ENCODE peak calls at places on chromosomes 6 and 20, in four cellular contexts. One of them, this sample, is unnamed.

GRCh38 chr6:43990627-43991619 is 136.3 kb downstream of the MRPL14 start:
- DNase-seq in HCEC 1CT: peak
- DNase-seq in B cell: no peak
- DNase-seq in cardiac muscle cell: peak
- DNase-seq in this sample: no peak

GRCh38 chr6:104540743-104541142 is 319.0 kb downstream of the HACE1 start:
- DNase-seq in HCEC 1CT: no peak
- DNase-seq in B cell: no peak
- DNase-seq in cardiac muscle cell: peak
- DNase-seq in this sample: no peak

GRCh38 chr6:160347259-160348208 is 644 bp upstream of the SLC22A3 start:
- DNase-seq in B cell: no peak
- DNase-seq in cardiac muscle cell: no peak
- DNase-seq in HCEC 1CT: no peak
- DNase-seq in this sample: no peak

GRCh38 chr6:55777461-55777860 is 97.9 kb downstream of the BMP5 start:
- DNase-seq in cardiac muscle cell: peak
- DNase-seq in B cell: no peak
- DNase-seq in HCEC 1CT: peak
- DNase-seq in this sample: no peak

GRCh38 chr6:101666256-101666655 is 272.7 kb downstream of the GRIK2 start:
- DNase-seq in cardiac muscle cell: peak
- DNase-seq in B cell: no peak
- DNase-seq in HCEC 1CT: peak
- DNase-seq in this sample: no peak

GRCh38 chr6:91132461-91132860 is 545.6 kb upstream of the MAP3K7 start:
- DNase-seq in cardiac muscle cell: peak
- DNase-seq in B cell: no peak
- DNase-seq in HCEC 1CT: no peak
- DNase-seq in this sample: no peak

GRCh38 chr20:62980970-62981369 is 25.8 kb downstream of the BHLHE23 start:
- DNase-seq in B cell: peak
- DNase-seq in cardiac muscle cell: peak
- DNase-seq in HCEC 1CT: no peak
- DNase-seq in this sample: peak

GRCh38 chr6:109349419-109349987 is 32.8 kb downstream of the CD164 start:
- DNase-seq in cardiac muscle cell: peak
- DNase-seq in B cell: no peak
- DNase-seq in HCEC 1CT: peak
- DNase-seq in this sample: no peak

GRCh38 chr20:44646023-44646640 is 5.4 kb downstream of the ADA start:
- DNase-seq in HCEC 1CT: peak
- DNase-seq in cardiac muscle cell: peak
- DNase-seq in B cell: no peak
- DNase-seq in this sample: no peak

GRCh38 chr20:62473717-62474584 is 1.8 kb downstream of the GATA5 start:
- DNase-seq in HCEC 1CT: no peak
- DNase-seq in B cell: no peak
- DNase-seq in cardiac muscle cell: no peak
- DNase-seq in this sample: no peak

GRCh38 chr6:45212976-45213375 is 115.2 kb upstream of the RUNX2 start:
- DNase-seq in cardiac muscle cell: no peak
- DNase-seq in B cell: no peak
- DNase-seq in HCEC 1CT: no peak
- DNase-seq in this sample: no peak

GRCh38 chr6:53862517-53863457 is 68.0 kb downstream of the LRRC1 start:
- DNase-seq in HCEC 1CT: peak
- DNase-seq in B cell: no peak
- DNase-seq in cardiac muscle cell: peak
- DNase-seq in this sample: no peak

GRCh38 chr6:27770724-27771123 is 141.5 kb downstream of the OR2B2 start:
- DNase-seq in B cell: no peak
- DNase-seq in cardiac muscle cell: no peak
- DNase-seq in HCEC 1CT: no peak
- DNase-seq in this sample: peak

GRCh38 chr6:101114703-101115102 is 233.6 kb upstream of the ASCC3 start:
- DNase-seq in B cell: no peak
- DNase-seq in cardiac muscle cell: peak
- DNase-seq in HCEC 1CT: peak
- DNase-seq in this sample: peak

This sample was measured in HAP-1.